ENCODE peak calls at places on chromosomes 12 and 14, in ten cellular contexts. H is aorta, M is psoas muscle, N is LNCaP clone FGC, V is anterior cingulate cortex, R is heart left ventricle, D is Right ventricle myocardium superior, P is activated gamma-delta T cell, C is germinal center, Q is MCF 10A. S is an unnamed sample.

GRCh38 chr14:102295301-102295700 is 9.7 kb downstream of the MOK start:
- DNase-seq in C (no peak), M (no peak), D (no peak), R (no peak), N (no peak), P (no peak), V (no peak), H (no peak), Q (no peak), S (no peak)

GRCh38 chr14:77228056-77228455 is 43.0 kb downstream of the NGB start:
- DNase-seq in R (no peak), M (no peak), C (no peak), H (no peak), Q (no peak), D (no peak), V (no peak), N (no peak), P (no peak), S (no peak)

GRCh38 chr14:62064741-62065323 is 302.6 kb downstream of the SNAPC1 start:
- DNase-seq in Q (no peak), V (no peak), C (no peak), H (no peak), N (no peak), D (no peak), M (no peak), P (no peak), R (no peak), S (no peak)

GRCh38 chr12:21962236-21962635 is 21.0 kb upstream of the ABCC9 start:
- DNase-seq in V (no peak), C (no peak), D (no peak), N (no peak), Q (peak; percentile 46), M (no peak), R (no peak), H (no peak), P (no peak), S (no peak)

GRCh38 chr14:96584199-96584906 is 82.2 kb downstream of the PAPOLA start:
- DNase-seq in Q (peak; percentile 61), N (no peak), M (no peak), C (peak; percentile 80), H (no peak), R (no peak), P (no peak), V (no peak), D (no peak), S (no peak)

GRCh38 chr12:103548622-103549601 is 38.2 kb upstream of the STAB2 start:
- DNase-seq in R (peak; percentile 55), C (peak; percentile 33), P (no peak), N (peak; percentile 48), M (no peak), H (peak; percentile 51), V (peak; percentile 47), D (no peak), Q (peak; percentile 82), S (peak; percentile 62)

GRCh38 chr12:29640589-29641345 is 143.0 kb downstream of the TMTC1 start:
- DNase-seq in M (no peak), H (peak; percentile 64), V (no peak), D (peak; percentile 72), R (peak; percentile 45), P (no peak), Q (peak; percentile 73), C (no peak), N (no peak), S (peak; percentile 91)

GRCh38 chr12:116495260-116495659 is 63.9 kb upstream of the MAP1LC3B2 start:
- DNase-seq in V (no peak), M (no peak), P (no peak), N (peak; percentile 53), C (no peak), D (no peak), Q (no peak), H (peak; percentile 73), R (no peak), S (peak; percentile 69)

GRCh38 chr12:85489194-85489593 is 209.2 kb downstream of the ALX1 start:
- DNase-seq in N (no peak), Q (no peak), M (no peak), R (no peak), H (no peak), V (no peak), C (no peak), D (no peak), P (no peak), S (no peak)

GRCh38 chr12:54299515-54300266 is 1.1 kb downstream of the NFE2 start:
- DNase-seq in V (no peak), R (no peak), D (no peak), P (no peak), H (no peak), M (no peak), C (no peak), N (no peak), Q (peak; percentile 55), S (no peak)

GRCh38 chr14:96053600-96054381 is 14.6 kb downstream of the C14orf132 start:
- DNase-seq in N (no peak), M (no peak), D (no peak), C (no peak), V (peak; percentile 70), R (peak; percentile 64), P (no peak), Q (peak; percentile 57), H (peak; percentile 89), S (peak; percentile 76)

GRCh38 chr14:74290415-74290814 is 12.3 kb downstream of the ABCD4 start:
- DNase-seq in H (no peak), R (no peak), M (no peak), V (no peak), C (peak; percentile 30), Q (peak; percentile 20), N (no peak), D (no peak), P (no peak), S (no peak)

GRCh38 chr14:105281354-105282097 is 19.3 kb downstream of the BRF1 start:
- DNase-seq in M (no peak), H (no peak), Q (peak; percentile 73), V (peak; percentile 15), P (no peak), R (no peak), C (no peak), N (no peak), D (no peak), S (no peak)

GRCh38 chr12:83017001-83017400 is 330.3 kb downstream of the TMTC2 start:
- DNase-seq in C (no peak), V (no peak), R (no peak), N (no peak), P (no peak), Q (no peak), D (no peak), M (no peak), H (no peak), S (no peak)

GRCh38 chr14:99820702-99821331 is 27.6 kb downstream of the EML1 start:
- DNase-seq in D (no peak), V (no peak), H (no peak), Q (no peak), R (no peak), C (no peak), P (no peak), M (no peak), N (no peak), S (no peak)

GRCh38 chr12:74449872-74450271 is 87.8 kb upstream of the ATXN7L3B start:
- DNase-seq in M (no peak), D (no peak), V (no peak), H (no peak), Q (peak; percentile 68), P (no peak), N (no peak), R (no peak), C (no peak), S (peak; percentile 54)

GRCh38 chr12:52682381-52682660 is 2.1 kb upstream of the KRT1 start:
- DNase-seq in D (no peak), H (no peak), Q (peak; percentile 54), V (no peak), M (no peak), N (no peak), R (no peak), P (no peak), C (no peak), S (no peak)

GRCh38 chr12:67047634-67048033 is 221.5 kb upstream of the CAND1 start:
- DNase-seq in M (no peak), H (no peak), V (no peak), C (no peak), R (no peak), P (no peak), N (no peak), Q (no peak), D (no peak), S (no peak)

GRCh38 chr12:8829621-8830020 is 7.2 kb downstream of the A2ML1 start:
- DNase-seq in Q (no peak), D (no peak), V (no peak), P (no peak), M (no peak), H (no peak), N (no peak), R (no peak), C (no peak), S (no peak)

GRCh38 chr12:121099779-121100178 is 32.9 kb upstream of the P2RX7 start:
- DNase-seq in C (no peak), V (no peak), N (no peak), P (no peak), Q (no peak), D (no peak), R (no peak), H (no peak), M (no peak), S (no peak)